ENCODE peak calls at places on chromosomes 11 and 22, in four cellular contexts. D, G, H and U are unnamed samples.
A peak's percentile ranks its signal among the peaks of the same experiment; 100 is the strongest.

GRCh38 chr11:1832181-1832988 is 2.4 kb upstream of the SYT8 start:
- DNase-seq in D (no peak), G (no peak), H (peak; percentile 52), U (peak; percentile 34)

GRCh38 chr22:50326959-50327710 is at the start of gene DENND6B:
- DNase-seq in H (peak; percentile 76), D (no peak), G (peak; percentile 69), U (peak; percentile 92)

GRCh38 chr11:3164540-3165151 is 464 bp downstream of the OSBPL5 start:
- DNase-seq in H (peak; percentile 16), D (no peak), G (no peak), U (peak; percentile 43)

GRCh38 chr11:98740335-98740734 is 280.4 kb upstream of the CNTN5 start:
- DNase-seq in D (no peak), H (no peak), G (no peak), U (no peak)

GRCh38 chr11:121086866-121087265 is 14.2 kb upstream of the TECTA start:
- DNase-seq in H (no peak), G (peak; percentile 19), D (no peak), U (no peak)

GRCh38 chr11:10906521-10906920 is 48.7 kb upstream of the ZBED5 start:
- DNase-seq in H (no peak), D (no peak), G (peak; percentile 56), U (no peak)

GRCh38 chr11:106552694-106553203 is 465.5 kb downstream of the GUCY1A2 start:
- DNase-seq in D (no peak), G (no peak), H (no peak), U (no peak)

GRCh38 chr11:31636983-31637382 is 127.4 kb downstream of the ELP4 start:
- DNase-seq in H (no peak), G (no peak), D (no peak), U (no peak)

GRCh38 chr11:12845739-12846358 is 163.3 kb upstream of the RASSF10 start:
- DNase-seq in H (no peak), G (peak; percentile 78), D (no peak), U (no peak)

GRCh38 chr11:131760191-131760951 is 390.0 kb downstream of the NTM start:
- DNase-seq in D (peak; percentile 47), H (no peak), G (peak; percentile 95), U (no peak)

GRCh38 chr22:41524809-41525449 is 19.3 kb downstream of the POLR3H start:
- DNase-seq in D (no peak), G (no peak), H (peak; percentile 48), U (no peak)

GRCh38 chr11:1060885-1061616 is 13.6 kb upstream of the MUC2 start:
- DNase-seq in D (no peak), G (peak; percentile 56), H (peak; percentile 11), U (no peak)

GRCh38 chr22:35306350-35306967 is 6.8 kb downstream of the TOM1 start:
- DNase-seq in D (no peak), H (no peak), G (no peak), U (no peak)

GRCh38 chr11:119092880-119093665 is 8.4 kb downstream of the HMBS start:
- DNase-seq in G (peak; percentile 42), H (no peak), D (no peak), U (no peak)
- TF ChIP-seq POLR2A in G (no peak), H (no peak), D (no peak), U (peak; percentile 21)

DNA sequence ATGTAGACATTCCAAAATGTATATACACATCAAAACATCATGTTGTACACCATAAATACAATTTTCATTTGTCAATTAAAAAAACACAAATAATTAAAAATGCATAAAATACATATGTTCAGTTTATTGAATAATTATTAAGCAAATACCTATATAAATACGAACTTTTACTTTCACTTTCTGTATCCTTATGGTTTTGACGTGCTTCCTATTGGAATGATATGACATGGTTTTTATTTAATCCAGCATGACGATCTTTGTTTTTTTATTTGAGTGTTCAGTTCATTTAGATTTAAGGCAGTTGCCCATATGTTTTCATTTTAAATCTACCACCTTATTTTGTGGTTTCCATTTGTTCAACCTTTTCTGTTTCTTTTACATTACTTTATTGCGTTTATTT is 198.3 kb upstream of the PLET1 start:
- DNase-seq in G (no peak), D (no peak), H (no peak), U (no peak)
- TF ChIP-seq POLR2A in G (no peak), D (no peak), H (no peak), U (no peak)

GRCh38 chr22:38271927-38272372 is 860 bp downstream of the TMEM184B start:
- DNase-seq in H (no peak), G (no peak), D (no peak), U (peak; percentile 40)

GRCh38 chr22:38271101-38271500 is 1.7 kb downstream of the TMEM184B start:
- DNase-seq in G (no peak), D (no peak), H (no peak), U (no peak)

GRCh38 chr22:38270091-38270972 is 2.5 kb downstream of the TMEM184B start:
- DNase-seq in G (peak; percentile 14), D (no peak), H (no peak), U (no peak)

GRCh38 chr22:38273135-38273761 is 438 bp upstream of the TMEM184B start:
- DNase-seq in G (no peak), D (no peak), H (no peak), U (no peak)

GRCh38 chr22:38272373-38273134 is at the start of gene TMEM184B:
- DNase-seq in G (peak; percentile 58), H (peak; percentile 73), D (no peak), U (peak; percentile 93)
- TF ChIP-seq POLR2A in G (peak; percentile 86), H (peak; percentile 89), D (peak; percentile 60), U (peak; percentile 57)

GRCh38 chr22:30968924-30969531 is at the start of gene TUG1:
- DNase-seq in H (peak; percentile 99), G (peak; percentile 98), D (peak; percentile 100), U (peak; percentile 99)
- TF ChIP-seq POLR2A in H (peak; percentile 52), G (peak; percentile 88), D (peak; percentile 83), U (peak; percentile 76)

DNA sequence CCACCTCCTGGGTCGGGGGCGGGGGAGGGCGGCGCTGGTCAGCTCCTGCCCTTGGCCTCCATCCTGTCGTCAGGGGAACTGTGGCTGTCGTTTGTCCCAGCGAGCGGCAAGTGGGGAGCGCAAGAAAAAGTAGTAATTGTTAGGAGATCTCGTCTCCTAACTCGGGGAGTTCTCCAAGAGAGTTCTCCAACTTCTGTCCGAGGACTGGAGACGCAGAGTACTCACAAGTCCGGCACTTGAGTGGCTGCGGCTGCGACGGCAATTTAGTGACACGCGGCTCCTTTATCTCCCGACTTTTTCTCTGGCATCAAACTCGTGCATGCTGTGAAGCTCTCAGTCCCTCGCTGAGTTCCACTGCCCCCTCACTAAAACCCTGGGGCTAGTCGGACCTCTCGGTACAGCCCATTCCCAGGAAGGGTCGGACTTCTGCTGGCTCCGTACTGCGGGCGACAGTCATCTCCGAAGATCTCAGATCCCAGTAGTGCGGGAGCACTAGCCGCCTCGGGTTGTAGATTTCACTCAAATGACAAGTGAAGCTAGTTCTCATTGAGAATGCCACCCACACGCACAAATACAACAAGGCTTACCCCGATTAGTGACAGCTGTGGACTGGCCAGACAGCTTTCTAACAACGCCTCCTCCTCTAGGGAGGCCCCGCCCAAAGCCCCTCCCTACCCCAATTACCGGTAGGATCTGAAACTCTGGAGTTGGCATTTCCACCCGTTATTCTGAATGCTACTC is at the start of gene PGR:
- DNase-seq in G (no peak), D (no peak), H (peak; percentile 64), U (no peak)
- TF ChIP-seq POLR2A in G (no peak), D (no peak), H (no peak), U (no peak)